ENCODE peak calls at places on chromosomes 5 and 9, in nine cellular contexts. O is K562, X is neural progenitor cell, C is cardiac muscle cell, H is body of pancreas, B is hepatocyte, W is fibroblast of lung, V is esophagus muscularis mucosa, Q is spleen. P is an unnamed sample. For H3K36me3, the result is how much of the 10 kb centered on the place peaks cover.

GRCh38 chr5:38780950-38781349 is 64.9 kb upstream of the OSMR start:
- DNase-seq in O (peak), X (no peak), C (peak), H (peak), B (peak), W (peak), V (no peak), Q (no peak), P (peak)

GRCh38 chr9:126033956-126034355 is 286.8 kb downstream of the PBX3 start:
- DNase-seq in O (no peak), X (no peak), C (no peak), H (no peak), B (no peak), W (no peak), V (no peak), Q (peak), P (no peak)

GRCh38 chr5:17340363-17340762 is 122.9 kb downstream of the BASP1 start:
- DNase-seq in O (no peak), X (no peak), C (peak), H (no peak), B (no peak), W (peak), V (no peak), Q (no peak), P (no peak)

GRCh38 chr5:96031811-96032261 is 70.2 kb upstream of the ELL2 start:
- DNase-seq in O (no peak), X (no peak), C (peak), H (no peak), B (no peak), W (peak), V (no peak), Q (no peak), P (peak)

GRCh38 chr9:34627716-34628655 is 880 bp downstream of the ARID3C start:
- DNase-seq in O (no peak), X (no peak), C (no peak), H (no peak), B (no peak), W (no peak), V (no peak), Q (no peak), P (no peak)

GRCh38 chr5:138706655-138707480 is 46.4 kb upstream of the CTNNA1 start:
- DNase-seq in O (no peak), X (no peak), C (peak), H (peak), B (peak), W (peak), V (no peak), Q (no peak), P (peak)

GRCh38 chr9:68974431-68974830 is 39.5 kb downstream of the PRKACG start:
- DNase-seq in O (no peak), X (no peak), C (no peak), H (no peak), B (no peak), W (no peak), V (no peak), Q (no peak), P (no peak)

GRCh38 chr5:124860271-124860670 is 113.8 kb upstream of the ZNF608 start:
- DNase-seq in O (no peak), X (no peak), C (no peak), H (no peak), B (no peak), W (no peak), V (no peak), Q (no peak), P (no peak)

GRCh38 chr9:120439147-120439546 is 140.8 kb downstream of the CDK5RAP2 start:
- DNase-seq in O (peak), X (peak), C (peak), H (no peak), B (peak), W (peak), V (no peak), Q (no peak), P (no peak)

GRCh38 chr9:123399803-123400378 is 43.9 kb downstream of the CRB2 start:
- DNase-seq in O (peak), X (peak), C (peak), H (no peak), B (no peak), W (no peak), V (no peak), Q (no peak), P (no peak)

DNA sequence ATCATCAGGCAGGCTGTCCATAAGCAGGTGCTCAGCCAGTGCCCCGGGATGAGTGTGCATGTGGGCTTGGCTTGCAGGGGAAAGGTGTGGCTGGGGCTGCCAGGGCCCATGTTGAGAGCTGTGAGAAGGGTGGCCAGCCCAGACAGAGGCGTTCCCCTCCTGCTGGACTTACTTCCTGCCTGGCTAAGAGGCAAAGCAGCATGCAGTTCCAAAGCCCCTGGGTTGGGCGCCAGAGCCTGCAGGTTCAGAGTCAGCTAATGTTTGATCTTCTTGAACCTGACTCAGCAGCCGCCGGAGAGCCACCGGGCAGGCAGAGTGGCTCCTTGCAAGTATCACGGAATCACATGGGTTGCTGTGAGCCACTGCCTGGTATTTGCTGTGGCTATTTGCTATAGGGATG is 168.4 kb upstream of the MAP1B start:
- DNase-seq in O (no peak), X (no peak), C (no peak), H (peak), B (peak), W (no peak), V (peak), Q (no peak), P (no peak)
- H3K27ac ChIP-seq in O (no peak), X (no peak), C (peak), H (no peak), B (peak), W (no peak), V (no peak), Q (no peak), P (no peak)

GRCh38 chr9:113588936-113589335 is 125.4 kb downstream of the RGS3 start:
- DNase-seq in O (no peak), X (no peak), C (no peak), H (no peak), B (no peak), W (no peak), V (no peak), Q (no peak), P (no peak)

GRCh38 chr9:113589407-113589806 is 125.9 kb downstream of the RGS3 start:
- DNase-seq in O (no peak), X (no peak), C (no peak), H (peak), B (no peak), W (no peak), V (no peak), Q (peak), P (no peak)

GRCh38 chr9:113587471-113588031 is 124.0 kb downstream of the RGS3 start:
- DNase-seq in O (peak), X (peak), C (peak), H (peak), B (peak), W (no peak), V (no peak), Q (peak), P (peak)

GRCh38 chr9:113589890-113590289 is 126.4 kb downstream of the RGS3 start:
- DNase-seq in O (peak), X (no peak), C (peak), H (no peak), B (peak), W (peak), V (no peak), Q (peak), P (no peak)

GRCh38 chr9:113588242-113588810 is 124.8 kb downstream of the RGS3 start:
- DNase-seq in O (no peak), X (no peak), C (no peak), H (peak), B (no peak), W (no peak), V (no peak), Q (peak), P (no peak)
- H3K36me3 ChIP-seq in O (under half), X (under half), C (under half), H (under half), B (under half), W (under half), V (under half), Q (under half), P (under half)

DNA sequence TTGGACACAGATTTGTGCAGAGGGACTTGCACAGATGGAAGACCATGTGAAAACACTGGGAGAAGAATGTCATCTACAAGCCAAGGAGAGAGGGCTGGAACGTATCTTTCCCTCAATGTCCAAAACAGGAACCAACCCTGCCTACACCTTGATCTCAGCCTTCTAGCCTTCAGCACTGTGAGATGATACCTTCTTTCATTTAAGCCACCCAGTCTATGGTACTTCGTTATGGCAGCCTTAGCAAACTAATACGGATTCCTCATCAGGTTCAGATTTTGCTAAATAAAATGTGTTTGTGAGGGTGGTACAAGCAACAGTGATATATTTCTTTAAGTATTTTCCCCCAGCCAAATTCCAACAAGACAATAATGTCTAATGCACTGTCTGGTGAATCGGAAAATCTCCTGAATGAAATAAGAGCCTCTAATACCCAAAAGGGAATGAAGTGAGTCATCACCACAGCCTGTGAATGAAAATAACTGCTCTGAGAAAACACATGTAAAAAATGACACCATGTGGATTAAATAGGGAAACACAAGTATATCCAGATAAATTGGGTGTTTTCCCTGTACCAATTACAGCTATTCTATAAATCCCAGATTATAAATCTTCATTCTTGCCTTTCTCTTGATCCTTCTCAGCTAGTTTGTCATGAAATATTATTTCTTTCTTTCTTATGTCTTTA is 182.8 kb upstream of the TARS1 start:
- DNase-seq in O (no peak), X (no peak), C (peak), H (no peak), B (no peak), W (peak), V (no peak), Q (no peak), P (peak)
- TF ChIP-seq CTCF in O (no peak), X (no peak), C (no peak), H (no peak), B (no peak), W (no peak), V (no peak), Q (no peak), P (no peak)

GRCh38 chr9:18437315-18438200 is 36.4 kb upstream of the ADAMTSL1 start:
- DNase-seq in O (no peak), X (peak), C (peak), H (peak), B (peak), W (peak), V (no peak), Q (peak), P (peak)
- H3K27ac ChIP-seq in O (no peak), X (no peak), C (peak), H (peak), B (peak), W (peak), V (peak), Q (peak), P (peak)

GRCh38 chr9:128568470-128569083 is 16.2 kb downstream of the SPTAN1 start:
- DNase-seq in O (no peak), X (no peak), C (no peak), H (no peak), B (no peak), W (peak), V (no peak), Q (no peak), P (no peak)
- H3K36me3 ChIP-seq in O (under half), X (under half), C (under half), H (under half), B (under half), W (under half), V (under half), Q (under half), P (half or more)